ENCODE peak calls at places on chromosomes 5 and 9, in four cellular contexts. E, T, F and K are unnamed samples.
A peak's percentile ranks its signal among the peaks of the same experiment; 100 is the strongest.

GRCh38 chr5:67983251-67983941 is 232.2 kb upstream of the PIK3R1 start:
- DNase-seq in E (peak; percentile 89), T (no peak), F (peak; percentile 77), K (no peak)

GRCh38 chr5:135033866-135034185 is 202 bp downstream of the PITX1 start:
- DNase-seq in F (peak; percentile 33), E (no peak), T (no peak), K (no peak)

GRCh38 chr5:18560602-18561001 is 926.3 kb downstream of the TAF11L14 start:
- DNase-seq in E (no peak), F (no peak), T (no peak), K (no peak)

GRCh38 chr9:130128251-130128650 is 44.0 kb upstream of the NCS1 start:
- DNase-seq in E (no peak), T (no peak), F (no peak), K (no peak)

GRCh38 chr5:139392324-139392677 is 2.6 kb upstream of the MZB1 start:
- DNase-seq in T (no peak), F (no peak), E (no peak), K (no peak)

GRCh38 chr5:55226934-55227737 is at the start of gene MCIDAS:
- DNase-seq in T (peak; percentile 49), F (no peak), E (no peak), K (peak; percentile 36)

GRCh38 chr9:73269430-73270101 is 117.9 kb downstream of the ANXA1 start:
- DNase-seq in F (peak; percentile 1), T (no peak), E (peak; percentile 18), K (no peak)

GRCh38 chr9:80440724-80441123 is 869.0 kb downstream of the TLE4 start:
- DNase-seq in F (no peak), T (no peak), E (no peak), K (no peak)

GRCh38 chr5:35417040-35417439 is 186.8 kb upstream of the PRLR start:
- DNase-seq in T (no peak), F (no peak), E (no peak), K (no peak)

GRCh38 chr5:74042559-74043357 is 416.8 kb downstream of the ARHGEF28 start:
- DNase-seq in F (peak; percentile 79), T (no peak), E (peak; percentile 68), K (no peak)

GRCh38 chr9:133957328-133957727 is 34.8 kb downstream of the VAV2 start:
- DNase-seq in T (no peak), E (no peak), F (no peak), K (no peak)

GRCh38 chr9:114434878-114435311 is 47.1 kb upstream of the AKNA start:
- DNase-seq in E (peak; percentile 12), T (peak; percentile 14), F (peak; percentile 11), K (peak; percentile 46)

GRCh38 chr5:134567651-134568338 is 42.3 kb downstream of the JADE2 start:
- DNase-seq in E (peak; percentile 78), F (peak; percentile 76), T (no peak), K (no peak)

GRCh38 chr5:134132372-134133212 is 18.1 kb downstream of the TCF7 start:
- DNase-seq in E (no peak), T (no peak), F (no peak), K (no peak)

GRCh38 chr9:130023994-130024596 is 18.9 kb downstream of the FNBP1 start:
- DNase-seq in T (no peak), E (no peak), F (no peak), K (no peak)

GRCh38 chr9:79240774-79241173 is 331.0 kb upstream of the TLE4 start:
- DNase-seq in T (no peak), E (no peak), F (no peak), K (no peak)

GRCh38 chr5:169803077-169803981 is 166.3 kb downstream of the DOCK2 start:
- DNase-seq in F (peak; percentile 99), E (peak; percentile 80), T (no peak), K (no peak)

GRCh38 chr9:33861917-33862453 is 45.0 kb downstream of the UBE2R2 start:
- DNase-seq in F (no peak), T (no peak), E (no peak), K (no peak)

GRCh38 chr9:134655591-134656333 is 14.2 kb downstream of the COL5A1 start:
- DNase-seq in T (no peak), E (no peak), F (no peak), K (no peak)

GRCh38 chr5:9538504-9538903 is 7.4 kb downstream of the SEMA5A start:
- DNase-seq in F (no peak), T (no peak), E (no peak), K (no peak)

GRCh38 chr9:86703346-86703745 is 244.0 kb downstream of the GAS1 start:
- DNase-seq in T (no peak), F (no peak), E (no peak), K (no peak)

GRCh38 chr9:101791938-101792337 is 53.5 kb upstream of the GRIN3A start:
- DNase-seq in T (peak; percentile 12), E (peak; percentile 3), F (no peak), K (no peak)

GRCh38 chr9:4985376-4986266 is 549 bp downstream of the JAK2 start:
- DNase-seq in E (no peak), T (peak; percentile 11), F (no peak), K (peak; percentile 65)